ENCODE peak calls at places on chromosomes 13 and 19, in seven cellular contexts. H, L, V, R, S, N and J are unnamed samples.
A peak's percentile ranks its signal among the peaks of the same experiment; 100 is the strongest.

GRCh38 chr19:37979547-37980082 is 72.6 kb downstream of the SIPA1L3 start:
- DNase-seq in H (no peak), V (no peak), R (no peak), L (no peak), S (no peak), N (no peak), J (no peak)

GRCh38 chr19:48955308-48955958 is 758 bp downstream of the BAX start:
- DNase-seq in R (no peak), H (no peak), S (no peak), L (no peak), N (no peak), V (no peak), J (no peak)

GRCh38 chr19:45128109-45128508 is 32.7 kb downstream of the NKPD1 start:
- DNase-seq in L (no peak), V (no peak), H (no peak), R (no peak), N (no peak), S (no peak), J (no peak)

GRCh38 chr19:55171440-55171839 is 5.0 kb upstream of the DNAAF3 start:
- DNase-seq in N (no peak), H (no peak), L (no peak), S (no peak), V (no peak), R (no peak), J (no peak)

GRCh38 chr13:45786293-45786920 is 65.1 kb downstream of the SIAH3 start:
- DNase-seq in R (no peak), N (no peak), L (no peak), H (no peak), S (peak; percentile 16), V (no peak), J (no peak)

GRCh38 chr13:45162821-45163220 is 38.0 kb downstream of the KCTD4 start:
- DNase-seq in L (peak; percentile 88), V (peak; percentile 91), N (no peak), S (no peak), R (peak; percentile 84), H (no peak), J (no peak)

GRCh38 chr13:36475468-36475867 is 43.2 kb downstream of the CCNA1 start:
- DNase-seq in R (peak; percentile 19), N (no peak), H (no peak), L (no peak), V (peak; percentile 2), S (no peak), J (no peak)

GRCh38 chr19:11288349-11288748 is 7.6 kb upstream of the TSPAN16 start:
- DNase-seq in L (peak; percentile 38), N (no peak), S (no peak), R (peak; percentile 57), H (no peak), V (peak; percentile 45), J (no peak)

GRCh38 chr19:16233836-16234551 is 36.3 kb downstream of the AP1M1 start:
- DNase-seq in L (no peak), N (no peak), V (no peak), R (no peak), H (no peak), S (no peak), J (peak; percentile 85)

GRCh38 chr19:10520652-10521318 is 3.5 kb upstream of the S1PR5 start:
- DNase-seq in N (no peak), V (no peak), L (no peak), S (no peak), H (no peak), R (no peak), J (no peak)

GRCh38 chr19:13959141-13959961 is 7.0 kb downstream of the DCAF15 start:
- DNase-seq in V (no peak), N (no peak), S (no peak), R (no peak), H (no peak), L (no peak), J (no peak)

GRCh38 chr19:13960863-13961784 is 8.8 kb downstream of the DCAF15 start:
- DNase-seq in L (no peak), S (no peak), N (no peak), R (no peak), V (no peak), H (no peak), J (no peak)

GRCh38 chr19:13961826-13962737 is 9.8 kb downstream of the DCAF15 start:
- DNase-seq in V (peak; percentile 30), N (no peak), H (no peak), S (no peak), R (no peak), L (no peak), J (no peak)

GRCh38 chr19:13958043-13958442 is 5.7 kb downstream of the DCAF15 start:
- DNase-seq in H (no peak), L (no peak), S (no peak), V (no peak), N (no peak), R (no peak), J (no peak)

GRCh38 chr19:13959962-13960862 is 7.9 kb downstream of the DCAF15 start:
- DNase-seq in H (no peak), N (no peak), L (no peak), S (no peak), R (no peak), V (no peak), J (no peak)
- TF ChIP-seq CTCF in H (no peak), N (no peak), L (peak; percentile 30), S (no peak), R (peak; percentile 23), V (peak; percentile 14), J (peak; percentile 48)

DNA sequence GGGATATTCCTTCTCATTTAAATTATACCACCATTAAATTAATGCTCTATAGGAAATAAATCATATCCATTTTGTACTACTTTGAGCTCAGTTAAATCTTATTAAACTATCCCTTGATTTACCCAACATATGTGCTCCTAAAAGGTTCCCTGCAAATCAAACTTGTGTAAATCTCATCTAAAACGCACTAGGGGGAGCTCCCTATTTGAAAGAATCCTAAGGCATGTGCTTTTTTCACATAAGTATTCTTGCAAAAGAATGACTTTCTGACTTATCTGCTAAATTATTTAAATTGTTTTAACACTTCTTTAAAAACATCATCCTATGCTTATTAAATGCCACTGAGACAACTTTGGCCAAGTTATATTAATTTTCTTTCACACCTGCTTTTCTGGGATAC is 7.9 kb downstream of the INTS6 start:
- DNase-seq in N (no peak), L (peak; percentile 75), H (no peak), V (peak; percentile 81), S (no peak), R (peak; percentile 78), J (no peak)
- TF ChIP-seq CTCF in N (peak; percentile 8), L (peak; percentile 63), H (no peak), V (peak; percentile 52), S (no peak), R (no peak), J (peak; percentile 78)

DNA sequence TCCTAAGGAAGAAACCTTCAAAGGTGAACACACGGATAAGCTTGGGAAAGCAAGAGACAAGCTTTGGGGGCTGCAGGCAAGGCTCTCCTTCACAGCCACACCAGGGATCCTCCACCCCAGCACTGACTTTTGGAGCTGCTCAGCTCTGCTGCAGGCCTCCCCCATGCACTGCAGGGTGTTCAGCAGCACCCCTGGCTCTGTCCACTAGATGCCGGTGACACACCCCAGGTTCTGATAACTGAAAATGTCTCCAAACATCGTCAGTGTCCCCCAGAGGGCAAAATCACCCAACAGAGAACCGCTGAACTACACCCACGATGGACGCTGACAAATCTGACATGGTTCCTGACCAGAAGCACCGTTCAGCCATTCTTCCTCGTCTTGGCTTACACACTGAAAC is 90.5 kb downstream of the STK24 start:
- DNase-seq in R (no peak), N (no peak), V (no peak), H (peak; percentile 40), L (no peak), S (no peak), J (no peak)
- TF ChIP-seq CTCF in R (no peak), N (no peak), V (no peak), H (no peak), L (no peak), S (no peak), J (no peak)

GRCh38 chr13:111153977-111154332 is 38.8 kb downstream of the ARHGEF7 start:
- DNase-seq in R (no peak), V (no peak), N (peak; percentile 73), L (peak; percentile 35), S (no peak), H (peak; percentile 82), J (no peak)
- TF ChIP-seq CTCF in R (peak; percentile 27), V (no peak), N (no peak), L (peak; percentile 11), S (no peak), H (no peak), J (peak; percentile 60)

GRCh38 chr13:114076329-114076761 is 56.1 kb downstream of the RASA3 start:
- DNase-seq in L (no peak), H (peak; percentile 58), N (peak; percentile 21), V (no peak), S (no peak), R (no peak), J (peak; percentile 68)

GRCh38 chr13:114077938-114078335 is 54.5 kb downstream of the RASA3 start:
- DNase-seq in S (no peak), R (peak; percentile 85), L (peak; percentile 80), V (peak; percentile 48), N (peak; percentile 26), H (peak; percentile 54), J (peak; percentile 83)

GRCh38 chr13:114074671-114075315 is 57.6 kb downstream of the RASA3 start:
- DNase-seq in R (no peak), N (peak; percentile 42), S (no peak), L (no peak), H (peak; percentile 38), V (no peak), J (peak; percentile 66)

GRCh38 chr13:114078501-114079451 is 53.6 kb downstream of the RASA3 start:
- DNase-seq in S (no peak), N (peak; percentile 51), H (peak; percentile 78), L (peak; percentile 69), V (peak; percentile 64), R (peak; percentile 80), J (peak; percentile 94)

DNA sequence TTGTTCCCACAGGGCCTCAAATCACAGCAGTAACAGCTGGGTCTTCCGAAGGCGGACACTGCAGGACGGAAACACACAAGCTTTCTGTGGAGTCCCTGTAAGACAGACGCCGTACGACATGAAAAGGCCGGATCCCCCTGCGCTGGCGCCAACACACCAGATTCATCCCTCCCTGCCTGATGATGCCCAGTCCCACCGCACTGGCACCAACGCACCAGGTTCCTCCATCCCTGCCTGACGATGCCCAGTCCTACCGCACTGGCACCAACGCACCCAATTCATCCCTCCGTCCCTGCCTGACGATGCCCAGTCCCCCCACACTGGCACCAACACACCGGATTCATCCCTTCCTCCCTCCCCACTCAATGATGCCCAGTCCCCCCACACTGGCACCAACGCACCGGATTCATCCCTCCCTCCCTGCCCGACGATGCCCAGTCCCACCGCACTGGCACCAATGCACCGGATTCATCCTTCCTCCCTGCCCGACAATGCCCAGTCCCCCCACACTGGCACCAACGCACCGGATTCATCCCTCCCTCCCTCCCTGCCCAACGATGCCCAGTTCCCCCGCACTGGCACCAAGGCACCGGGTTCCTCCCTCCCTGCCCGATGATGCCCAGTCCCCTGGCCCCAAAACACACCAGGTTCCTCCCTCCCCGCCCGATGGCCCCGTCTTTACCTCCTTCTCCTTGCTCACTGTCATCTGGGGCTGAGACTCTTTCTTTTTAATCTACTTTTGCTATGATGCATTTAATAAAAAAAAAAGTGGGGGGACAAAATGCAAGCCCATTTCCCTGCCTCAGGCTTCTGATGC is 55.1 kb downstream of the RASA3 start:
- DNase-seq in H (peak; percentile 60), V (no peak), L (no peak), R (no peak), S (no peak), N (peak; percentile 46), J (peak; percentile 66)
- TF ChIP-seq CTCF in H (no peak), V (no peak), L (no peak), R (no peak), S (no peak), N (no peak), J (no peak)